ENCODE peak calls at places on chromosomes 4 and X, in eight cellular contexts. H is endothelial cell of umbilical vein, U is fibroblast of mammary gland, M is astrocyte of the spinal cord, Q is ovary, D is lower leg skin, F is cardiac fibroblast, T is body of pancreas. O is an unnamed sample.

GRCh38 chr4:130705023-130705422 is 1609.1 kb downstream of the C4orf33 start:
- DNase-seq in H (no peak), U (no peak), M (no peak), Q (no peak), D (no peak), F (no peak), T (no peak), O (no peak)

GRCh38 chr4:22692736-22693135 is at the start of gene GBA3:
- DNase-seq in H (no peak), U (no peak), M (no peak), Q (no peak), D (no peak), F (no peak), T (no peak), O (no peak)

GRCh38 chrX:9942086-9942485 is 25.1 kb upstream of the CLDN34 start:
- DNase-seq in H (peak; percentile 11), U (no peak), M (no peak), Q (no peak), D (no peak), F (no peak), T (no peak), O (no peak)

GRCh38 chr4:88549815-88550214 is 26.2 kb upstream of the PYURF start:
- DNase-seq in H (no peak), U (no peak), M (no peak), Q (no peak), D (no peak), F (no peak), T (no peak), O (no peak)

GRCh38 chrX:46298821-46299220 is 246.4 kb downstream of the ZNF674 start:
- DNase-seq in H (no peak), U (peak; percentile 54), M (peak; percentile 71), Q (no peak), D (no peak), F (peak; percentile 51), T (no peak), O (no peak)

GRCh38 chrX:28880136-28880535 is 292.9 kb downstream of the IL1RAPL1 start:
- DNase-seq in H (no peak), U (peak; percentile 10), M (peak; percentile 13), Q (no peak), D (no peak), F (peak; percentile 46), T (no peak), O (no peak)

GRCh38 chr4:165464813-165465381 is 86.1 kb downstream of the CPE start:
- DNase-seq in H (peak; percentile 52), U (peak; percentile 54), M (peak; percentile 58), Q (no peak), D (no peak), F (peak; percentile 67), T (peak; percentile 16), O (peak; percentile 20)

GRCh38 chr4:115187136-115187535 is 73.7 kb upstream of the NDST4 start:
- DNase-seq in H (no peak), U (peak; percentile 42), M (peak; percentile 14), Q (no peak), D (no peak), F (no peak), T (no peak), O (no peak)

GRCh38 chr4:15754323-15754722 is 23.8 kb upstream of the CD38 start:
- DNase-seq in H (peak; percentile 86), U (no peak), M (peak; percentile 58), Q (no peak), D (no peak), F (peak; percentile 21), T (no peak), O (no peak)

GRCh38 chr4:83386931-83387897 is 52.6 kb upstream of the HPSE start:
- DNase-seq in H (no peak), U (no peak), M (no peak), Q (no peak), D (no peak), F (peak; percentile 8), T (no peak), O (no peak)

GRCh38 chr4:128951316-128951715 is 141.8 kb downstream of the JADE1 start:
- DNase-seq in H (no peak), U (no peak), M (no peak), Q (no peak), D (no peak), F (peak; percentile 40), T (no peak), O (no peak)

GRCh38 chrX:106698693-106699092 is 27.8 kb upstream of the RNF128 start:
- DNase-seq in H (no peak), U (peak; percentile 54), M (peak; percentile 47), Q (no peak), D (no peak), F (peak; percentile 48), T (no peak), O (peak; percentile 2)

GRCh38 chrX:40411350-40412111 is 169.2 kb upstream of the ATP6AP2 start:
- DNase-seq in H (no peak), U (no peak), M (no peak), Q (no peak), D (no peak), F (peak; percentile 10), T (no peak), O (no peak)
- TF ChIP-seq CTCF in H (no peak), U (no peak), M (peak; percentile 24), Q (no peak), D (no peak), F (no peak), T (no peak), O (peak; percentile 26)

DNA sequence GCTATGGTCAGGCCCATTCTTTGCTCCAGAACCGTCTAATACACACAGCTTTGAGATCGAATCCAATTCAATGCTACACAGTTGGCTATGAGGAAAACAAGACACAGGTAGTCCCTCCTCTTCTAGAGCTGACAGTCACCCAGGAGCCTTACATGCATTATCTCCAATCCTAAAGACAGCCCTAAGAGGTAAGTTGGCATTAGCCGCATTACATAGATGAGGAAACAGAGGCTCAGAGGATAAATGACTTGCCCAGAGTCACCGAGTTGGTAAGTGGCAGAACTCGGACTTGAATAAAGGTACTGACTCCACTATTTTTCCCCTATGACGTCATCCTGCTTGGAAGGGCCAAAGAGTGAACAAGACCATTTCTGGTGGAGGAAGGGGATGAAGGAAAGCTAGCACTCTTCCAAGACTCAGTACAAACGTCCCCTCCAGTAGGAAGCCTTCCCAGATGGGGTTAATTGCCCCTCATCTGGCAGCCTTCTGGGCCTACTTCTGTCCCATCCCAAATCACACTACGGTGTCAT is 8.5 kb downstream of the IQSEC2 start:
- DNase-seq in H (no peak), U (no peak), M (no peak), Q (no peak), D (no peak), F (no peak), T (no peak), O (no peak)
- H3K4me3 ChIP-seq in H (no peak overlapping the region), U (no peak overlapping the region), M (no peak overlapping the region), Q (no peak overlapping the region), D (no peak overlapping the region), F (no peak overlapping the region), T (no peak overlapping the region), O (no peak overlapping the region)

GRCh38 chrX:19193584-19193983 is 71.3 kb upstream of the ADGRG2 start:
- DNase-seq in H (no peak), U (no peak), M (no peak), Q (no peak), D (no peak), F (no peak), T (no peak), O (no peak)
- TF ChIP-seq CTCF in H (no peak), U (no peak), M (no peak), Q (no peak), D (no peak), F (no peak), T (no peak), O (no peak)

GRCh38 chrX:124994404-124994803 is 325.3 kb upstream of the TEX13C start:
- DNase-seq in H (no peak), U (no peak), M (no peak), Q (no peak), D (no peak), F (no peak), T (no peak), O (no peak)

DNA sequence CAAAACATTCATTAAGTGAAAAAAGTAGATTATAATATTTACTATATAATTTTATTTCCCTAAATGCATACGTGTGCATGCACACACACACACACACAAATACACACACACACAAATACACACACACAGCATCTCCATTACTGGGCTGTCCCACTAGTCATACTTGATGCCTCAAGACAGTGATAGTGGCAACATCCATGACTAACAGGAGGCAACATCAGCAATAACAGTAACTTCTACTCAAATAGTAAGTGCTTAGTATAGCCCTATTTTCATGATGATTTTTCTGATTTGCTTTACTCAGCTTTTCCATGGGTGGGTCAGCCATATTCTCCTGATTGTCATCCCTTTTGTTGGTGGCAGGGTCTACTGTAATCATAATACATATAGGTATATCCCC is 325.9 kb upstream of the TEX13C start:
- DNase-seq in H (no peak), U (no peak), M (no peak), Q (no peak), D (no peak), F (no peak), T (no peak), O (no peak)
- H3K4me3 ChIP-seq in H (no peak overlapping the region), U (no peak overlapping the region), M (no peak overlapping the region), Q (no peak overlapping the region), D (no peak overlapping the region), F (no peak overlapping the region), T (no peak overlapping the region), O (no peak overlapping the region)

GRCh38 chr4:185224597-185224996 is 15.2 kb downstream of the SNX25 start:
- DNase-seq in H (no peak), U (no peak), M (no peak), Q (no peak), D (no peak), F (no peak), T (no peak), O (no peak)
- TF ChIP-seq CTCF in H (no peak), U (peak; percentile 34), M (peak; percentile 13), Q (no peak), D (no peak), F (peak; percentile 34), T (no peak), O (no peak)

DNA sequence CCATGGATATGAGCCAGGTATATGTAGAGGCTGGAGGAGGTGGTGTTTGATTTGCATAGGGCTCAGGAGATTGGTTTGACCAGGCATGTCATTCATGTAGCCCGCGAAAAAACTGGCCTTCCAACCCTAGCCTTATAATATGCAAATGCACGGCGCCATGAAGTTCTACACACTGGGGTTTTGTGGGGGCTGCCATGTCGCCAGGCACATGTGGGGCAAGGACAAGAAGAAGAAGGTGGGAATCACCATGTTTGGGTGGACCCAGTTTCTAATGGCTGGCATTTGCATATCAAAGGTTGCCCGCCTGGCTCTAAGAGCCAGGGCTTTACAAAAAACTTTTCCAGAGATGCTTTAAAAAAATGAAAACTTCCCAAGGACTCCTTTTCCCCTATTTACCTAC is 1251.0 kb downstream of the PCDH18 start:
- DNase-seq in H (no peak), U (no peak), M (no peak), Q (no peak), D (no peak), F (no peak), T (no peak), O (no peak)
- H3K4me3 ChIP-seq in H (no peak overlapping the region), U (no peak overlapping the region), M (no peak overlapping the region), Q (no peak overlapping the region), D (no peak overlapping the region), F (no peak overlapping the region), T (no peak overlapping the region), O (no peak overlapping the region)